ENCODE peak calls at places on chromosomes 1 and 21, in seven cellular contexts. One of them, this sample, is unnamed.

GRCh38 chr1:217029311-217030157 is 306.3 kb upstream of the ESRRG start:
- DNase-seq in body of pancreas: peak
- DNase-seq in transverse colon: peak
- DNase-seq in CD8-positive, alpha-beta T cell: no peak
- DNase-seq in A673: no peak
- DNase-seq in kidney: no peak
- DNase-seq in coronary artery: no peak
- DNase-seq in this sample: peak

GRCh38 chr21:32772281-32773047 is 909 bp upstream of the PAXBP1 start:
- DNase-seq in body of pancreas: peak
- DNase-seq in A673: peak
- DNase-seq in CD8-positive, alpha-beta T cell: peak
- DNase-seq in coronary artery: no peak
- DNase-seq in transverse colon: peak
- DNase-seq in kidney: no peak
- DNase-seq in this sample: peak

GRCh38 chr1:50474859-50475809 is 51.9 kb upstream of the DMRTA2 start:
- DNase-seq in coronary artery: no peak
- DNase-seq in A673: no peak
- DNase-seq in body of pancreas: no peak
- DNase-seq in transverse colon: no peak
- DNase-seq in kidney: no peak
- DNase-seq in CD8-positive, alpha-beta T cell: no peak
- DNase-seq in this sample: no peak

GRCh38 chr1:212749924-212750535 is 41.5 kb downstream of the NSL1 start:
- DNase-seq in body of pancreas: no peak
- DNase-seq in coronary artery: no peak
- DNase-seq in kidney: no peak
- DNase-seq in transverse colon: no peak
- DNase-seq in A673: peak
- DNase-seq in CD8-positive, alpha-beta T cell: no peak
- DNase-seq in this sample: no peak

GRCh38 chr1:12344611-12345299 is 114.9 kb downstream of the VPS13D start:
- DNase-seq in coronary artery: no peak
- DNase-seq in transverse colon: peak
- DNase-seq in CD8-positive, alpha-beta T cell: no peak
- DNase-seq in body of pancreas: no peak
- DNase-seq in A673: no peak
- DNase-seq in kidney: no peak
- DNase-seq in this sample: peak

GRCh38 chr1:85862456-85862855 is 154.2 kb upstream of the ZNHIT6 start:
- DNase-seq in CD8-positive, alpha-beta T cell: no peak
- DNase-seq in A673: no peak
- DNase-seq in coronary artery: no peak
- DNase-seq in body of pancreas: no peak
- DNase-seq in kidney: no peak
- DNase-seq in transverse colon: no peak
- DNase-seq in this sample: no peak

GRCh38 chr1:118247593-118247992 is 62.6 kb upstream of the SPAG17 start:
- DNase-seq in kidney: no peak
- DNase-seq in A673: peak
- DNase-seq in body of pancreas: no peak
- DNase-seq in coronary artery: no peak
- DNase-seq in CD8-positive, alpha-beta T cell: no peak
- DNase-seq in transverse colon: no peak
- DNase-seq in this sample: no peak

GRCh38 chr1:58755468-58755872 is 28.4 kb downstream of the JUN start:
- DNase-seq in CD8-positive, alpha-beta T cell: peak
- DNase-seq in body of pancreas: peak
- DNase-seq in coronary artery: peak
- DNase-seq in A673: peak
- DNase-seq in transverse colon: peak
- DNase-seq in kidney: peak
- DNase-seq in this sample: peak

GRCh38 chr1:28062806-28063205 is 25.6 kb downstream of the EYA3 start:
- DNase-seq in body of pancreas: no peak
- DNase-seq in transverse colon: no peak
- DNase-seq in coronary artery: no peak
- DNase-seq in A673: peak
- DNase-seq in kidney: no peak
- DNase-seq in CD8-positive, alpha-beta T cell: no peak
- DNase-seq in this sample: peak

GRCh38 chr1:70211536-70211935 is 6.2 kb upstream of the LRRC40 start:
- DNase-seq in transverse colon: no peak
- DNase-seq in CD8-positive, alpha-beta T cell: no peak
- DNase-seq in coronary artery: no peak
- DNase-seq in kidney: no peak
- DNase-seq in body of pancreas: no peak
- DNase-seq in A673: no peak
- DNase-seq in this sample: no peak

GRCh38 chr1:152188673-152189591 is 29.9 kb upstream of the RPTN start:
- DNase-seq in kidney: peak
- DNase-seq in A673: peak
- DNase-seq in CD8-positive, alpha-beta T cell: peak
- DNase-seq in transverse colon: peak
- DNase-seq in body of pancreas: peak
- DNase-seq in coronary artery: no peak
- DNase-seq in this sample: peak

GRCh38 chr1:66490817-66491216 is 43.1 kb upstream of the SGIP1 start:
- DNase-seq in coronary artery: no peak
- DNase-seq in body of pancreas: no peak
- DNase-seq in A673: no peak
- DNase-seq in kidney: no peak
- DNase-seq in CD8-positive, alpha-beta T cell: no peak
- DNase-seq in transverse colon: no peak
- DNase-seq in this sample: no peak

GRCh38 chr21:46424621-46425020 is 34.1 kb upstream of the DIP2A start:
- DNase-seq in CD8-positive, alpha-beta T cell: peak
- DNase-seq in body of pancreas: no peak
- DNase-seq in A673: no peak
- DNase-seq in coronary artery: no peak
- DNase-seq in transverse colon: no peak
- DNase-seq in kidney: peak
- DNase-seq in this sample: no peak

GRCh38 chr21:35323947-35324346 is 274.8 kb upstream of the RUNX1 start:
- DNase-seq in coronary artery: no peak
- DNase-seq in body of pancreas: peak
- DNase-seq in kidney: no peak
- DNase-seq in A673: no peak
- DNase-seq in CD8-positive, alpha-beta T cell: no peak
- DNase-seq in transverse colon: peak
- DNase-seq in this sample: no peak

GRCh38 chr1:36352910-36353878 is 29.7 kb upstream of the EVA1B start:
- DNase-seq in body of pancreas: no peak
- DNase-seq in transverse colon: no peak
- DNase-seq in A673: no peak
- DNase-seq in coronary artery: no peak
- DNase-seq in CD8-positive, alpha-beta T cell: no peak
- DNase-seq in kidney: peak
- DNase-seq in this sample: no peak

GRCh38 chr1:209929751-209930150 is 8.3 kb upstream of the SYT14 start:
- DNase-seq in kidney: no peak
- DNase-seq in coronary artery: no peak
- DNase-seq in transverse colon: no peak
- DNase-seq in CD8-positive, alpha-beta T cell: no peak
- DNase-seq in A673: no peak
- DNase-seq in body of pancreas: no peak
- DNase-seq in this sample: no peak

GRCh38 chr1:221083902-221084301 is 204.7 kb downstream of the HLX start:
- DNase-seq in A673: no peak
- DNase-seq in CD8-positive, alpha-beta T cell: no peak
- DNase-seq in body of pancreas: no peak
- DNase-seq in transverse colon: no peak
- DNase-seq in coronary artery: no peak
- DNase-seq in kidney: no peak
- DNase-seq in this sample: no peak

GRCh38 chr1:66676616-66677298 is 75.5 kb upstream of the DYNLT5 start:
- DNase-seq in CD8-positive, alpha-beta T cell: no peak
- DNase-seq in kidney: no peak
- DNase-seq in coronary artery: no peak
- DNase-seq in body of pancreas: no peak
- DNase-seq in transverse colon: no peak
- DNase-seq in A673: no peak
- DNase-seq in this sample: no peak

GRCh38 chr1:94974824-94975223 is 47.9 kb upstream of the CNN3 start:
- DNase-seq in kidney: no peak
- DNase-seq in transverse colon: no peak
- DNase-seq in body of pancreas: no peak
- DNase-seq in CD8-positive, alpha-beta T cell: no peak
- DNase-seq in coronary artery: no peak
- DNase-seq in A673: no peak
- DNase-seq in this sample: no peak

GRCh38 chr1:47409311-47410085 is 6.6 kb upstream of the FOXE3 start:
- DNase-seq in CD8-positive, alpha-beta T cell: no peak
- DNase-seq in body of pancreas: no peak
- DNase-seq in transverse colon: no peak
- DNase-seq in kidney: no peak
- DNase-seq in A673: no peak
- DNase-seq in coronary artery: no peak
- DNase-seq in this sample: peak

DNA sequence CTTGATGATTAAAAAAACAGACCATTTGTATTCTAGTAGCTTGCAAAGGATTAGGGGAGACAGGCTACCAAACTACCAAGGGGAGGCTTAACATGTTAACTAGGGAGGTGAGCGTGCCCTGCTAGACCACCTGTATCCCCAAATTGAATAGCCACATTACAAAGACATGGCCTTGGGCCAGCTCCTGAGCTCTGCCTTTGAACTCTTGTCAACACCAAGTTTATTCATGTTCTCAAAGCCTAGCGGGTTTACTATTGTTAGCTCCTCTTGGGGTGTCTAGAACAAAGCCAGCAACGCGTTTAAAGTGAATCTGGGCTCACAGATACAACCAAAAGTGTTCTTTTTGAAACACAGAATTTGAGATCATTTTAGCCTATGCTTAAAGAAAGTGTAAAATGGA is 36.3 kb downstream of the SMYD2 start:
- DNase-seq in A673: no peak
- DNase-seq in CD8-positive, alpha-beta T cell: no peak
- DNase-seq in coronary artery: no peak
- DNase-seq in transverse colon: no peak
- DNase-seq in body of pancreas: no peak
- DNase-seq in kidney: no peak
- DNase-seq in this sample: no peak
- H3K27ac ChIP-seq in A673: no peak
- H3K27ac ChIP-seq in CD8-positive, alpha-beta T cell: no peak
- H3K27ac ChIP-seq in coronary artery: no peak
- H3K27ac ChIP-seq in transverse colon: no peak
- H3K27ac ChIP-seq in body of pancreas: peak
- H3K27ac ChIP-seq in kidney: no peak
- H3K27ac ChIP-seq in this sample: no peak

GRCh38 chr1:21333824-21334213 is 43.6 kb upstream of the ECE1 start:
- DNase-seq in CD8-positive, alpha-beta T cell: no peak
- DNase-seq in A673: no peak
- DNase-seq in coronary artery: no peak
- DNase-seq in transverse colon: no peak
- DNase-seq in body of pancreas: no peak
- DNase-seq in kidney: no peak
- DNase-seq in this sample: no peak

GRCh38 chr1:21334214-21335087 is 44.2 kb upstream of the ECE1 start:
- DNase-seq in transverse colon: peak
- DNase-seq in A673: peak
- DNase-seq in kidney: peak
- DNase-seq in CD8-positive, alpha-beta T cell: peak
- DNase-seq in body of pancreas: peak
- DNase-seq in coronary artery: peak
- DNase-seq in this sample: peak

GRCh38 chr1:21335750-21336168 is 45.5 kb upstream of the ECE1 start:
- DNase-seq in CD8-positive, alpha-beta T cell: no peak
- DNase-seq in body of pancreas: peak
- DNase-seq in A673: peak
- DNase-seq in coronary artery: no peak
- DNase-seq in transverse colon: peak
- DNase-seq in kidney: no peak
- DNase-seq in this sample: peak

GRCh38 chr1:21337010-21337437 is 46.8 kb upstream of the ECE1 start:
- DNase-seq in kidney: no peak
- DNase-seq in transverse colon: peak
- DNase-seq in coronary artery: no peak
- DNase-seq in body of pancreas: no peak
- DNase-seq in CD8-positive, alpha-beta T cell: no peak
- DNase-seq in A673: no peak
- DNase-seq in this sample: peak

DNA sequence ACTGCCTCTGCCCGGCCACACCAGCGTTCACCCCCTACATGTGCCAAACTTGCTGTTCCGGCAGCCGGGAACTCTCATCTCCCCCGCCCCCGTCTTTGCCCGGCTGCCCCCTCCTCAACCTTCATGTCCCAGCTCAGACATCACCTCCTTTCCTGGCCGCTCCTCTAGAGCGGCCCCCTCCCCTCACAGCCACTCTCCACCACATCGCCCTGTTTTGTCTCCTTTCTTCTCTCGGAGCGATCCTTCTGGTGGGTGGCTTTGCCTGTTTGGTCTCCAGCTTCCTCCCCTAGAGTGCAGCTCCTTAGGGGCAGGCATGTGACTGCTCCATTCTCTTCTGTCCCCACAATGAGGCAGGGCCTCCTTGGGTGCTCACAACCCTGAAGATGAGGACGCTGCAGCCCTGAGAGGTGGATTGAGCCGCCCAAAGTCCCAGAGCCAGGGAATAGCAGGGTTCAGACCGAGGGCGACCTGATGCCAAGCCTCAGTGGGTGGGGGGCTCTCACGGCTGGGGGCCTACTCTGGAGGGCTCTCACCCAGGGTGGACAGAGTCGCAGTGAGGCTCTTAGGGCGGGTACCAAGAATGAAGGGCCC is 44.9 kb upstream of the ECE1 start:
- DNase-seq in body of pancreas: no peak
- DNase-seq in A673: no peak
- DNase-seq in coronary artery: peak
- DNase-seq in transverse colon: no peak
- DNase-seq in kidney: no peak
- DNase-seq in CD8-positive, alpha-beta T cell: no peak
- DNase-seq in this sample: no peak
- H3K4me3 ChIP-seq in body of pancreas: no peak
- H3K4me3 ChIP-seq in A673: peak
- H3K4me3 ChIP-seq in coronary artery: peak
- H3K4me3 ChIP-seq in transverse colon: peak
- H3K4me3 ChIP-seq in kidney: peak
- H3K4me3 ChIP-seq in CD8-positive, alpha-beta T cell: peak
- H3K4me3 ChIP-seq in this sample: no peak

DNA sequence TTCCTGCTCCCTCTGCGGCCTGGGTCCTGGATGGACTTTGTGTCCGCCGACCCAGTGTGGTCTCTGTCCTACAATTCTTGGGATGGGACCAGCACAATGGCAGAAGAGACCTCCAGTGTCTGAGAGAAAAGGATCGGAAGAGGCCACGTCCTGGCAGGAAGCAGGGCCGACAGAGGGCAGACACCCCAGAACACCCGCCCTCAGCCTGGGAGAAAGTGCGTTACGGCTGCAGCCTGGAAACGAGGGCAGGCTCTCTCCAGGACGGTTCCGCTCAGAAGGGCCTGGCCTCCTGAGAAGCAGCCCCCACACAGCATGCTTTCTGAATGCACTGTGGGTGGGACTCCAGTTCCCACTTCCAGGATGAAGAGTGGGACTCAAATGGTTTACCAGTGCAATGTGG is 35.5 kb downstream of the SLC45A1 start:
- DNase-seq in body of pancreas: no peak
- DNase-seq in CD8-positive, alpha-beta T cell: no peak
- DNase-seq in coronary artery: no peak
- DNase-seq in transverse colon: no peak
- DNase-seq in A673: no peak
- DNase-seq in kidney: peak
- DNase-seq in this sample: no peak
- H3K27ac ChIP-seq in body of pancreas: no peak
- H3K27ac ChIP-seq in CD8-positive, alpha-beta T cell: no peak
- H3K27ac ChIP-seq in coronary artery: peak
- H3K27ac ChIP-seq in transverse colon: peak
- H3K27ac ChIP-seq in A673: peak
- H3K27ac ChIP-seq in kidney: peak
- H3K27ac ChIP-seq in this sample: peak

GRCh38 chr1:159800177-159800935 is 1.8 kb upstream of the FCRL6 start:
- DNase-seq in transverse colon: no peak
- DNase-seq in CD8-positive, alpha-beta T cell: peak
- DNase-seq in kidney: no peak
- DNase-seq in A673: no peak
- DNase-seq in body of pancreas: no peak
- DNase-seq in coronary artery: no peak
- DNase-seq in this sample: no peak
- H3K4me3 ChIP-seq in transverse colon: no peak
- H3K4me3 ChIP-seq in CD8-positive, alpha-beta T cell: no peak
- H3K4me3 ChIP-seq in kidney: no peak
- H3K4me3 ChIP-seq in A673: no peak
- H3K4me3 ChIP-seq in body of pancreas: no peak
- H3K4me3 ChIP-seq in coronary artery: no peak
- H3K4me3 ChIP-seq in this sample: no peak